ENCODE peak calls at places on chromosomes 7 and 10, in nine cellular contexts. One of them, this sample, is unnamed.

GRCh38 chr10:76723781-76724336 is 913.7 kb downstream of the KCNMA1 start:
- DNase-seq in IMR-90: no peak
- DNase-seq in foreskin fibroblast: no peak
- DNase-seq in adrenal gland: no peak
- DNase-seq in kidney: no peak
- DNase-seq in psoas muscle: no peak
- DNase-seq in fibroblast of the aortic adventitia: no peak
- DNase-seq in fibroblast of mammary gland: no peak
- DNase-seq in hepatocyte: no peak
- DNase-seq in this sample: no peak

GRCh38 chr7:30709549-30709948 is 27.3 kb upstream of the CRHR2 start:
- DNase-seq in fibroblast of the aortic adventitia: no peak
- DNase-seq in IMR-90: no peak
- DNase-seq in kidney: peak; percentile 24
- DNase-seq in adrenal gland: no peak
- DNase-seq in hepatocyte: no peak
- DNase-seq in foreskin fibroblast: no peak
- DNase-seq in fibroblast of mammary gland: no peak
- DNase-seq in psoas muscle: no peak
- DNase-seq in this sample: no peak

GRCh38 chr10:81082621-81083376 is 545.1 kb downstream of the SH2D4B start:
- DNase-seq in fibroblast of mammary gland: no peak
- DNase-seq in foreskin fibroblast: no peak
- DNase-seq in fibroblast of the aortic adventitia: no peak
- DNase-seq in adrenal gland: no peak
- DNase-seq in IMR-90: no peak
- DNase-seq in kidney: no peak
- DNase-seq in hepatocyte: no peak
- DNase-seq in psoas muscle: no peak
- DNase-seq in this sample: no peak

GRCh38 chr10:108862691-108863350 is 1060.5 kb downstream of the XPNPEP1 start:
- DNase-seq in hepatocyte: no peak
- DNase-seq in kidney: no peak
- DNase-seq in adrenal gland: no peak
- DNase-seq in IMR-90: peak; percentile 69
- DNase-seq in psoas muscle: no peak
- DNase-seq in foreskin fibroblast: no peak
- DNase-seq in fibroblast of the aortic adventitia: no peak
- DNase-seq in fibroblast of mammary gland: peak; percentile 40
- DNase-seq in this sample: no peak

GRCh38 chr10:95201736-95202135 is 7.7 kb downstream of the ACSM6 start:
- DNase-seq in fibroblast of mammary gland: peak; percentile 71
- DNase-seq in psoas muscle: no peak
- DNase-seq in fibroblast of the aortic adventitia: peak; percentile 20
- DNase-seq in adrenal gland: no peak
- DNase-seq in foreskin fibroblast: peak; percentile 62
- DNase-seq in kidney: no peak
- DNase-seq in IMR-90: peak; percentile 59
- DNase-seq in hepatocyte: no peak
- DNase-seq in this sample: peak; percentile 52

GRCh38 chr7:140333209-140333608 is 65.1 kb downstream of the SLC37A3 start:
- DNase-seq in fibroblast of the aortic adventitia: no peak
- DNase-seq in IMR-90: no peak
- DNase-seq in kidney: no peak
- DNase-seq in foreskin fibroblast: no peak
- DNase-seq in fibroblast of mammary gland: no peak
- DNase-seq in hepatocyte: no peak
- DNase-seq in psoas muscle: no peak
- DNase-seq in adrenal gland: no peak
- DNase-seq in this sample: no peak

GRCh38 chr7:158682456-158682855 is 22.1 kb downstream of the NCAPG2 start:
- DNase-seq in kidney: no peak
- DNase-seq in foreskin fibroblast: no peak
- DNase-seq in adrenal gland: no peak
- DNase-seq in fibroblast of the aortic adventitia: no peak
- DNase-seq in fibroblast of mammary gland: peak; percentile 33
- DNase-seq in IMR-90: no peak
- DNase-seq in hepatocyte: no peak
- DNase-seq in psoas muscle: no peak
- DNase-seq in this sample: peak; percentile 28

GRCh38 chr10:15352818-15353217 is 18.3 kb downstream of the FAM171A1 start:
- DNase-seq in fibroblast of mammary gland: no peak
- DNase-seq in kidney: no peak
- DNase-seq in psoas muscle: no peak
- DNase-seq in foreskin fibroblast: no peak
- DNase-seq in IMR-90: no peak
- DNase-seq in adrenal gland: no peak
- DNase-seq in fibroblast of the aortic adventitia: no peak
- DNase-seq in hepatocyte: no peak
- DNase-seq in this sample: no peak

GRCh38 chr10:94115725-94116124 is 122.0 kb downstream of the PLCE1 start:
- DNase-seq in adrenal gland: no peak
- DNase-seq in fibroblast of mammary gland: peak; percentile 71
- DNase-seq in hepatocyte: no peak
- DNase-seq in fibroblast of the aortic adventitia: no peak
- DNase-seq in IMR-90: peak; percentile 51
- DNase-seq in foreskin fibroblast: peak; percentile 53
- DNase-seq in psoas muscle: no peak
- DNase-seq in kidney: no peak
- DNase-seq in this sample: peak; percentile 44

GRCh38 chr7:151306374-151306773 is 35.2 kb upstream of the NUB1 start:
- DNase-seq in IMR-90: no peak
- DNase-seq in psoas muscle: no peak
- DNase-seq in foreskin fibroblast: no peak
- DNase-seq in adrenal gland: no peak
- DNase-seq in kidney: no peak
- DNase-seq in fibroblast of the aortic adventitia: no peak
- DNase-seq in fibroblast of mammary gland: no peak
- DNase-seq in hepatocyte: no peak
- DNase-seq in this sample: no peak

GRCh38 chr7:83937930-83938329 is 256.7 kb downstream of the SEMA3A start:
- DNase-seq in fibroblast of the aortic adventitia: no peak
- DNase-seq in adrenal gland: no peak
- DNase-seq in fibroblast of mammary gland: no peak
- DNase-seq in kidney: no peak
- DNase-seq in psoas muscle: no peak
- DNase-seq in foreskin fibroblast: no peak
- DNase-seq in IMR-90: no peak
- DNase-seq in hepatocyte: no peak
- DNase-seq in this sample: no peak

GRCh38 chr10:116691544-116692126 is 50.7 kb downstream of the HSPA12A start:
- DNase-seq in adrenal gland: no peak
- DNase-seq in foreskin fibroblast: no peak
- DNase-seq in fibroblast of the aortic adventitia: no peak
- DNase-seq in IMR-90: no peak
- DNase-seq in kidney: no peak
- DNase-seq in hepatocyte: no peak
- DNase-seq in fibroblast of mammary gland: no peak
- DNase-seq in psoas muscle: no peak
- DNase-seq in this sample: no peak

GRCh38 chr10:35552622-35553342 is 52.4 kb upstream of the GJD4 start:
- DNase-seq in psoas muscle: no peak
- DNase-seq in adrenal gland: no peak
- DNase-seq in fibroblast of mammary gland: no peak
- DNase-seq in fibroblast of the aortic adventitia: no peak
- DNase-seq in hepatocyte: no peak
- DNase-seq in kidney: no peak
- DNase-seq in foreskin fibroblast: no peak
- DNase-seq in IMR-90: peak; percentile 26
- DNase-seq in this sample: no peak

GRCh38 chr7:42219447-42219846 is 17.6 kb downstream of the GLI3 start:
- DNase-seq in psoas muscle: no peak
- DNase-seq in foreskin fibroblast: peak; percentile 39
- DNase-seq in hepatocyte: no peak
- DNase-seq in kidney: no peak
- DNase-seq in fibroblast of mammary gland: peak; percentile 58
- DNase-seq in adrenal gland: no peak
- DNase-seq in IMR-90: no peak
- DNase-seq in fibroblast of the aortic adventitia: peak; percentile 56
- DNase-seq in this sample: peak; percentile 82

GRCh38 chr10:68133553-68133952 is 24.3 kb downstream of the MYPN start:
- DNase-seq in IMR-90: peak; percentile 57
- DNase-seq in hepatocyte: no peak
- DNase-seq in foreskin fibroblast: peak; percentile 44
- DNase-seq in kidney: peak; percentile 49
- DNase-seq in fibroblast of mammary gland: no peak
- DNase-seq in adrenal gland: no peak
- DNase-seq in fibroblast of the aortic adventitia: peak; percentile 6
- DNase-seq in psoas muscle: no peak
- DNase-seq in this sample: no peak

GRCh38 chr7:129828989-129829676 is 123.6 kb downstream of the UBE2H start:
- DNase-seq in fibroblast of the aortic adventitia: no peak
- DNase-seq in foreskin fibroblast: no peak
- DNase-seq in IMR-90: no peak
- DNase-seq in psoas muscle: no peak
- DNase-seq in fibroblast of mammary gland: peak; percentile 37
- DNase-seq in hepatocyte: no peak
- DNase-seq in adrenal gland: no peak
- DNase-seq in kidney: no peak
- DNase-seq in this sample: peak; percentile 13

GRCh38 chr10:91162495-91163268 is 57.8 kb upstream of the PCGF5 start:
- DNase-seq in psoas muscle: peak; percentile 92
- DNase-seq in IMR-90: peak; percentile 40
- DNase-seq in hepatocyte: peak; percentile 79
- DNase-seq in fibroblast of mammary gland: peak; percentile 50
- DNase-seq in adrenal gland: peak; percentile 91
- DNase-seq in kidney: peak; percentile 93
- DNase-seq in fibroblast of the aortic adventitia: peak; percentile 47
- DNase-seq in foreskin fibroblast: peak; percentile 85
- DNase-seq in this sample: peak; percentile 76

GRCh38 chr7:25735674-25736242 is 416.2 kb upstream of the NFE2L3 start:
- DNase-seq in fibroblast of the aortic adventitia: no peak
- DNase-seq in foreskin fibroblast: no peak
- DNase-seq in IMR-90: no peak
- DNase-seq in adrenal gland: peak; percentile 32
- DNase-seq in fibroblast of mammary gland: no peak
- DNase-seq in psoas muscle: no peak
- DNase-seq in hepatocyte: no peak
- DNase-seq in kidney: no peak
- DNase-seq in this sample: no peak

GRCh38 chr7:104857458-104858425 is 156.3 kb upstream of the KMT2E start:
- DNase-seq in psoas muscle: no peak
- DNase-seq in adrenal gland: no peak
- DNase-seq in fibroblast of the aortic adventitia: no peak
- DNase-seq in foreskin fibroblast: no peak
- DNase-seq in kidney: no peak
- DNase-seq in fibroblast of mammary gland: no peak
- DNase-seq in IMR-90: no peak
- DNase-seq in hepatocyte: no peak
- DNase-seq in this sample: no peak

GRCh38 chr7:108002726-108003590 is at the start of gene LAMB1:
- DNase-seq in fibroblast of mammary gland: peak; percentile 76
- DNase-seq in kidney: peak; percentile 94
- DNase-seq in adrenal gland: peak; percentile 56
- DNase-seq in IMR-90: peak; percentile 65
- DNase-seq in hepatocyte: peak; percentile 89
- DNase-seq in fibroblast of the aortic adventitia: peak; percentile 75
- DNase-seq in psoas muscle: peak; percentile 87
- DNase-seq in foreskin fibroblast: peak; percentile 91
- DNase-seq in this sample: peak; percentile 64
- TF ChIP-seq CTCF in fibroblast of mammary gland: no peak
- TF ChIP-seq CTCF in kidney: no peak
- TF ChIP-seq CTCF in adrenal gland: no peak
- TF ChIP-seq CTCF in IMR-90: no peak
- TF ChIP-seq CTCF in hepatocyte: no peak
- TF ChIP-seq CTCF in fibroblast of the aortic adventitia: no peak
- TF ChIP-seq CTCF in psoas muscle: no peak
- TF ChIP-seq CTCF in foreskin fibroblast: no peak
- TF ChIP-seq CTCF in this sample: no peak

GRCh38 chr7:101812595-101812994 is 4.8 kb upstream of the CUX1 start:
- DNase-seq in IMR-90: no peak
- DNase-seq in hepatocyte: no peak
- DNase-seq in kidney: no peak
- DNase-seq in psoas muscle: no peak
- DNase-seq in adrenal gland: no peak
- DNase-seq in fibroblast of mammary gland: no peak
- DNase-seq in foreskin fibroblast: no peak
- DNase-seq in fibroblast of the aortic adventitia: no peak
- DNase-seq in this sample: no peak

GRCh38 chr7:101814081-101814995 is 3.1 kb upstream of the CUX1 start:
- DNase-seq in IMR-90: peak; percentile 44
- DNase-seq in psoas muscle: peak; percentile 81
- DNase-seq in fibroblast of mammary gland: peak; percentile 45
- DNase-seq in adrenal gland: peak; percentile 64
- DNase-seq in kidney: peak; percentile 79
- DNase-seq in foreskin fibroblast: peak; percentile 79
- DNase-seq in fibroblast of the aortic adventitia: peak; percentile 52
- DNase-seq in hepatocyte: peak; percentile 89
- DNase-seq in this sample: peak; percentile 26

GRCh38 chr7:101815826-101816488 is 1.5 kb upstream of the CUX1 start:
- DNase-seq in foreskin fibroblast: peak; percentile 91
- DNase-seq in fibroblast of mammary gland: peak; percentile 71
- DNase-seq in hepatocyte: peak; percentile 92
- DNase-seq in adrenal gland: peak; percentile 80
- DNase-seq in IMR-90: peak; percentile 79
- DNase-seq in fibroblast of the aortic adventitia: peak; percentile 80
- DNase-seq in psoas muscle: peak; percentile 87
- DNase-seq in kidney: peak; percentile 88
- DNase-seq in this sample: peak; percentile 82

GRCh38 chr7:101814996-101815825 is 2.2 kb upstream of the CUX1 start:
- DNase-seq in hepatocyte: peak; percentile 86
- DNase-seq in kidney: peak; percentile 84
- DNase-seq in fibroblast of the aortic adventitia: no peak
- DNase-seq in IMR-90: peak; percentile 21
- DNase-seq in psoas muscle: peak; percentile 77
- DNase-seq in foreskin fibroblast: peak; percentile 75
- DNase-seq in fibroblast of mammary gland: no peak
- DNase-seq in adrenal gland: peak; percentile 40
- DNase-seq in this sample: no peak

GRCh38 chr7:101813414-101814019 is 3.9 kb upstream of the CUX1 start:
- DNase-seq in foreskin fibroblast: no peak
- DNase-seq in psoas muscle: no peak
- DNase-seq in hepatocyte: no peak
- DNase-seq in IMR-90: no peak
- DNase-seq in fibroblast of the aortic adventitia: no peak
- DNase-seq in adrenal gland: no peak
- DNase-seq in fibroblast of mammary gland: no peak
- DNase-seq in kidney: no peak
- DNase-seq in this sample: no peak
- H3K4me3 ChIP-seq in foreskin fibroblast: peak overlapping the region; percentile 61
- H3K4me3 ChIP-seq in psoas muscle: peak overlapping the region; percentile 82
- H3K4me3 ChIP-seq in hepatocyte: peak overlapping the region; percentile 82
- H3K4me3 ChIP-seq in IMR-90: peak overlapping the region; percentile 68
- H3K4me3 ChIP-seq in fibroblast of the aortic adventitia: peak overlapping the region; percentile 73
- H3K4me3 ChIP-seq in adrenal gland: no peak overlapping the region
- H3K4me3 ChIP-seq in fibroblast of mammary gland: no peak overlapping the region
- H3K4me3 ChIP-seq in kidney: no peak overlapping the region
- H3K4me3 ChIP-seq in this sample: peak overlapping the region; percentile 47

GRCh38 chr7:122532406-122533269 is 166.3 kb downstream of the RNF133 start:
- DNase-seq in psoas muscle: no peak
- DNase-seq in fibroblast of the aortic adventitia: peak; percentile 50
- DNase-seq in IMR-90: peak; percentile 5
- DNase-seq in kidney: no peak
- DNase-seq in fibroblast of mammary gland: peak; percentile 32
- DNase-seq in foreskin fibroblast: peak; percentile 1
- DNase-seq in adrenal gland: no peak
- DNase-seq in hepatocyte: no peak
- DNase-seq in this sample: peak; percentile 15
- TF ChIP-seq CTCF in psoas muscle: no peak
- TF ChIP-seq CTCF in fibroblast of the aortic adventitia: peak; percentile 38
- TF ChIP-seq CTCF in IMR-90: peak; percentile 45
- TF ChIP-seq CTCF in kidney: no peak
- TF ChIP-seq CTCF in fibroblast of mammary gland: peak; percentile 38
- TF ChIP-seq CTCF in foreskin fibroblast: peak; percentile 17
- TF ChIP-seq CTCF in adrenal gland: peak; percentile 22
- TF ChIP-seq CTCF in hepatocyte: peak; percentile 59
- TF ChIP-seq CTCF in this sample: peak; percentile 49

GRCh38 chr10:48656928-48657327 is 27.7 kb upstream of the WDFY4 start:
- DNase-seq in fibroblast of the aortic adventitia: no peak
- DNase-seq in IMR-90: no peak
- DNase-seq in hepatocyte: no peak
- DNase-seq in adrenal gland: no peak
- DNase-seq in fibroblast of mammary gland: no peak
- DNase-seq in kidney: no peak
- DNase-seq in foreskin fibroblast: no peak
- DNase-seq in psoas muscle: no peak
- DNase-seq in this sample: no peak
- H3K4me3 ChIP-seq in fibroblast of the aortic adventitia: peak overlapping the region; percentile 64
- H3K4me3 ChIP-seq in IMR-90: no peak overlapping the region
- H3K4me3 ChIP-seq in hepatocyte: no peak overlapping the region
- H3K4me3 ChIP-seq in adrenal gland: no peak overlapping the region
- H3K4me3 ChIP-seq in fibroblast of mammary gland: peak overlapping the region; percentile 48
- H3K4me3 ChIP-seq in kidney: peak overlapping the region; percentile 63
- H3K4me3 ChIP-seq in foreskin fibroblast: peak overlapping the region; percentile 48
- H3K4me3 ChIP-seq in psoas muscle: no peak overlapping the region
- H3K4me3 ChIP-seq in this sample: peak overlapping the region; percentile 60

This sample was measured in AG10803.